ENCODE peak calls at places on chromosome 16, in seven cellular contexts. F is prostate gland; E is CD4-positive, CD25-positive, alpha-beta regulatory T cell; O is nephron progenitor cell; X is cardiac fibroblast; T is effector memory CD4-positive, alpha-beta T cell; U is right atrium auricular region. B is an unnamed sample.

GRCh38 chr16:49014300-49015188 is 267.1 kb downstream of the CBLN1 start:
- DNase-seq in F (no peak), E (no peak), O (no peak), X (no peak), T (no peak), U (no peak), B (no peak)

GRCh38 chr16:47567321-47567720 is 106.2 kb downstream of the PHKB start:
- DNase-seq in F (no peak), E (no peak), O (no peak), X (no peak), T (no peak), U (no peak), B (no peak)

GRCh38 chr16:83992624-83993023 is 24.6 kb downstream of the NECAB2 start:
- DNase-seq in F (no peak), E (no peak), O (no peak), X (peak), T (no peak), U (no peak), B (no peak)

GRCh38 chr16:47866431-47866830 is 289.4 kb downstream of the ABCC12 start:
- DNase-seq in F (no peak), E (no peak), O (no peak), X (no peak), T (no peak), U (no peak), B (no peak)

GRCh38 chr16:78515421-78515820 is 416.0 kb downstream of the WWOX start:
- DNase-seq in F (no peak), E (no peak), O (no peak), X (no peak), T (no peak), U (no peak), B (no peak)

GRCh38 chr16:48526058-48526957 is 83.7 kb downstream of the N4BP1 start:
- DNase-seq in F (no peak), E (no peak), O (no peak), X (peak), T (no peak), U (no peak), B (no peak)

GRCh38 chr16:73064227-73064995 is 16.5 kb upstream of the ZFHX3 start:
- DNase-seq in F (no peak), E (no peak), O (no peak), X (peak), T (no peak), U (no peak), B (no peak)

GRCh38 chr16:86681440-86681838 is 103.1 kb downstream of the FOXL1 start:
- DNase-seq in F (no peak), E (no peak), O (no peak), X (peak), T (no peak), U (no peak), B (no peak)

GRCh38 chr16:81816793-81817210 is 37.7 kb downstream of the PLCG2 start:
- DNase-seq in F (no peak), E (no peak), O (no peak), X (no peak), T (no peak), U (no peak), B (no peak)

GRCh38 chr16:287981-288920 is 5.3 kb downstream of the PDIA2 start:
- DNase-seq in F (no peak), E (no peak), O (no peak), X (no peak), T (no peak), U (no peak), B (no peak)

GRCh38 chr16:19701091-19701490 is 16.9 kb downstream of the KNOP1 start:
- DNase-seq in F (no peak), E (no peak), O (no peak), X (peak), T (no peak), U (no peak), B (no peak)

GRCh38 chr16:56888806-56889205 is 23.8 kb downstream of the SLC12A3 start:
- DNase-seq in F (no peak), E (no peak), O (no peak), X (no peak), T (no peak), U (no peak), B (no peak)

GRCh38 chr16:85975421-85976100 is 76.6 kb downstream of the IRF8 start:
- DNase-seq in F (no peak), E (no peak), O (no peak), X (no peak), T (no peak), U (no peak), B (no peak)

GRCh38 chr16:59305850-59306249 is 571.7 kb upstream of the GOT2 start:
- DNase-seq in F (no peak), E (no peak), O (no peak), X (no peak), T (no peak), U (no peak), B (no peak)

B was measured in T-helper 22 cell.